ENCODE peak calls at places on chromosome 12, in ten cellular contexts. G is prostate gland, Z is stomach, D is uterus, J is K562, I is A549, P is NB4, H is GM12892, W is H1, S is transverse colon. U is an unnamed sample.
A peak's percentile ranks its signal among the peaks of the same experiment; 100 is the strongest.

GRCh38 chr12:25328082-25328712 is 77.5 kb upstream of the KRAS start:
- DNase-seq in G (no peak), Z (no peak), D (no peak), J (no peak), I (no peak), P (peak; percentile 64), H (no peak), W (no peak), S (no peak), U (no peak)

GRCh38 chr12:3231399-3231876 is 154.3 kb downstream of the TSPAN9 start:
- DNase-seq in G (no peak), Z (no peak), D (no peak), J (no peak), I (no peak), P (no peak), H (no peak), W (no peak), S (no peak), U (no peak)

GRCh38 chr12:119659289-119659897 is 8.5 kb upstream of the PRKAB1 start:
- DNase-seq in G (no peak), Z (no peak), D (no peak), J (peak; percentile 60), I (peak; percentile 52), P (peak; percentile 55), H (no peak), W (no peak), S (peak; percentile 47), U (peak; percentile 32)

GRCh38 chr12:8860165-8860961 is 37.9 kb downstream of the A2ML1 start:
- DNase-seq in G (peak; percentile 44), Z (peak; percentile 34), D (peak; percentile 23), J (peak; percentile 37), I (no peak), P (peak; percentile 55), H (peak; percentile 21), W (peak; percentile 46), S (peak; percentile 31), U (peak; percentile 37)

GRCh38 chr12:94644141-94644575 is 6.2 kb downstream of the TMCC3 start:
- DNase-seq in G (no peak), Z (no peak), D (no peak), J (no peak), I (no peak), P (peak; percentile 64), H (no peak), W (no peak), S (peak; percentile 21), U (no peak)

GRCh38 chr12:586318-587071 is 76.8 kb downstream of the NINJ2 start:
- DNase-seq in G (no peak), Z (no peak), D (no peak), J (no peak), I (no peak), P (no peak), H (no peak), W (no peak), S (no peak), U (no peak)

GRCh38 chr12:102631274-102631673 is 150.9 kb upstream of the IGF1 start:
- DNase-seq in G (no peak), Z (no peak), D (no peak), J (no peak), I (peak; percentile 15), P (no peak), H (no peak), W (no peak), S (no peak), U (peak; percentile 32)

GRCh38 chr12:21607701-21608100 is 3.1 kb upstream of the GYS2 start:
- DNase-seq in G (no peak), Z (no peak), D (no peak), J (no peak), I (no peak), P (peak; percentile 57), H (no peak), W (no peak), S (no peak), U (no peak)

GRCh38 chr12:132685400-132685799 is 1.7 kb downstream of the POLE start:
- DNase-seq in G (no peak), Z (no peak), D (no peak), J (no peak), I (no peak), P (peak; percentile 31), H (no peak), W (no peak), S (no peak), U (no peak)

GRCh38 chr12:25699454-25699853 is 146.4 kb upstream of the LMNTD1 start:
- DNase-seq in G (no peak), Z (no peak), D (no peak), J (no peak), I (no peak), P (no peak), H (no peak), W (no peak), S (no peak), U (no peak)

GRCh38 chr12:111406474-111407370 is 999 bp downstream of the SH2B3 start:
- DNase-seq in G (no peak), Z (no peak), D (no peak), J (no peak), I (no peak), P (peak; percentile 90), H (no peak), W (no peak), S (no peak), U (no peak)

GRCh38 chr12:79444089-79444488 is 246.7 kb downstream of the PAWR start:
- DNase-seq in G (no peak), Z (no peak), D (no peak), J (no peak), I (no peak), P (no peak), H (no peak), W (no peak), S (no peak), U (no peak)

GRCh38 chr12:44247588-44247987 is 411.7 kb downstream of the TMEM117 start:
- DNase-seq in G (no peak), Z (no peak), D (no peak), J (no peak), I (no peak), P (peak; percentile 8), H (no peak), W (peak; percentile 9), S (no peak), U (no peak)

GRCh38 chr12:32062841-32063240 is 43.8 kb upstream of the BICD1 start:
- DNase-seq in G (no peak), Z (no peak), D (no peak), J (no peak), I (no peak), P (peak; percentile 11), H (no peak), W (no peak), S (no peak), U (no peak)

GRCh38 chr12:132566551-132567131 is 43.7 kb downstream of the LRCOL1 start:
- DNase-seq in G (no peak), Z (no peak), D (no peak), J (no peak), I (no peak), P (no peak), H (no peak), W (no peak), S (no peak), U (no peak)

GRCh38 chr12:49621651-49622500 is 1.5 kb upstream of the PRPF40B start:
- DNase-seq in G (no peak), Z (no peak), D (no peak), J (no peak), I (no peak), P (peak; percentile 72), H (no peak), W (no peak), S (no peak), U (no peak)

GRCh38 chr12:49626169-49626835 is 2.9 kb downstream of the PRPF40B start:
- DNase-seq in G (no peak), Z (no peak), D (no peak), J (no peak), I (peak; percentile 22), P (no peak), H (no peak), W (no peak), S (no peak), U (no peak)

GRCh38 chr12:49622501-49623141 is 740 bp upstream of the PRPF40B start:
- DNase-seq in G (no peak), Z (peak; percentile 39), D (peak; percentile 48), J (peak; percentile 32), I (peak; percentile 60), P (peak; percentile 70), H (no peak), W (no peak), S (peak; percentile 47), U (no peak)

GRCh38 chr12:49624919-49625577 is 1.7 kb downstream of the PRPF40B start:
- DNase-seq in G (no peak), Z (no peak), D (no peak), J (no peak), I (peak; percentile 31), P (no peak), H (no peak), W (no peak), S (no peak), U (peak; percentile 42)

GRCh38 chr12:49623142-49623899 is at the start of gene PRPF40B:
- DNase-seq in G (peak; percentile 84), Z (peak; percentile 93), D (peak; percentile 83), J (peak; percentile 99), I (peak; percentile 95), P (peak; percentile 91), H (peak; percentile 97), W (peak; percentile 78), S (peak; percentile 91), U (peak; percentile 92)
- TF ChIP-seq POLR2A in G (peak; percentile 79), Z (no peak), D (peak; percentile 79), J (peak; percentile 89), I (peak; percentile 93), P (peak; percentile 77), H (peak; percentile 94), W (no peak), S (peak; percentile 79), U (peak; percentile 85)

GRCh38 chr12:96195845-96196451 is 1.8 kb downstream of the ELK3 start:
- DNase-seq in G (no peak), Z (no peak), D (peak; percentile 47), J (peak; percentile 45), I (peak; percentile 45), P (peak; percentile 28), H (no peak), W (no peak), S (peak; percentile 26), U (peak; percentile 63)
- TF ChIP-seq POLR2A in G (no peak), Z (no peak), D (no peak), J (no peak), I (no peak), P (no peak), H (no peak), W (no peak), S (no peak), U (peak; percentile 38)

GRCh38 chr12:123962530-123962929 is 10.1 kb downstream of the CCDC92 start:
- DNase-seq in G (no peak), Z (no peak), D (no peak), J (no peak), I (no peak), P (no peak), H (no peak), W (no peak), S (no peak), U (no peak)
- TF ChIP-seq POLR2A in G (no peak), Z (no peak), D (no peak), J (no peak), I (no peak), P (no peak), H (no peak), W (no peak), S (no peak), U (no peak)

GRCh38 chr12:4355843-4356327 is 23.6 kb downstream of the FGF23 start:
- DNase-seq in G (no peak), Z (no peak), D (no peak), J (peak; percentile 33), I (no peak), P (peak; percentile 72), H (no peak), W (peak; percentile 67), S (peak; percentile 24), U (peak; percentile 14)

GRCh38 chr12:4353785-4354208 is 25.7 kb downstream of the FGF23 start:
- DNase-seq in G (no peak), Z (no peak), D (no peak), J (peak; percentile 19), I (no peak), P (peak; percentile 22), H (no peak), W (no peak), S (no peak), U (no peak)

GRCh38 chr12:4355150-4355842 is 24.2 kb downstream of the FGF23 start:
- DNase-seq in G (no peak), Z (no peak), D (no peak), J (no peak), I (no peak), P (peak; percentile 52), H (no peak), W (no peak), S (no peak), U (no peak)
- TF ChIP-seq POLR2A in G (no peak), Z (no peak), D (no peak), J (no peak), I (no peak), P (no peak), H (no peak), W (no peak), S (no peak), U (no peak)